ENCODE peak calls at places on chromosomes 6 and 20, in ten cellular contexts. G is Panc1, K is kidney, V is left ventricle myocardium inferior, R is Peyer's patch, I is spleen, M is endodermal cell, A is PC-9, F is psoas muscle, U is suprapubic skin. Z is an unnamed sample. For H3K36me3, the result is how much of the 10 kb centered on the place peaks cover.

GRCh38 chr20:6558361-6558760 is 209.1 kb upstream of the BMP2 start:
- DNase-seq in K (no peak), A (no peak), U (no peak), I (no peak), R (no peak), M (peak), V (no peak), F (no peak), G (no peak), Z (no peak)

GRCh38 chr20:23095504-23095903 is 9.4 kb upstream of the CD93 start:
- DNase-seq in V (no peak), R (peak), F (no peak), K (peak), A (no peak), G (no peak), U (no peak), M (no peak), I (no peak), Z (no peak)

GRCh38 chr20:5652626-5653573 is 97.3 kb upstream of the SHLD1 start:
- DNase-seq in U (no peak), F (no peak), K (no peak), R (no peak), M (no peak), G (no peak), I (no peak), V (no peak), A (peak), Z (no peak)

GRCh38 chr20:22672191-22672590 is 87.8 kb upstream of the FOXA2 start:
- DNase-seq in G (no peak), R (no peak), M (no peak), I (no peak), K (no peak), U (no peak), F (no peak), V (no peak), A (no peak), Z (no peak)

GRCh38 chr20:17542481-17542880 is 11.3 kb upstream of the BFSP1 start:
- DNase-seq in R (no peak), M (no peak), V (no peak), I (no peak), K (no peak), U (no peak), A (no peak), F (no peak), G (no peak), Z (no peak)

GRCh38 chr6:73666393-73666792 is 12.6 kb upstream of the SLC17A5 start:
- DNase-seq in I (no peak), R (no peak), M (no peak), V (no peak), G (no peak), U (no peak), K (no peak), A (no peak), F (no peak), Z (no peak)

GRCh38 chr6:131258816-131259476 is 123.7 kb downstream of the AKAP7 start:
- DNase-seq in R (peak), M (peak), A (no peak), K (peak), F (no peak), G (no peak), U (no peak), I (no peak), V (no peak), Z (no peak)

GRCh38 chr20:56032251-56032650 is 26.9 kb upstream of the CBLN4 start:
- DNase-seq in V (no peak), I (no peak), G (no peak), M (no peak), A (no peak), F (no peak), R (no peak), K (no peak), U (no peak), Z (no peak)

GRCh38 chr6:136751478-136751956 is 40.8 kb downstream of the MAP3K5 start:
- DNase-seq in G (no peak), A (no peak), R (no peak), I (no peak), V (no peak), F (no peak), K (no peak), M (peak), U (no peak), Z (no peak)

GRCh38 chr20:59581983-59582679 is 22.2 kb upstream of the PHACTR3 start:
- DNase-seq in K (no peak), M (no peak), V (no peak), U (no peak), R (no peak), A (no peak), I (peak), F (no peak), G (no peak), Z (no peak)

GRCh38 chr20:55099251-55099650 is 623.9 kb downstream of the DOK5 start:
- DNase-seq in M (no peak), U (no peak), K (no peak), R (no peak), G (no peak), I (no peak), V (no peak), A (no peak), F (no peak), Z (no peak)

GRCh38 chr6:56652994-56653393 is 10.3 kb upstream of the DST start:
- DNase-seq in K (no peak), G (no peak), I (no peak), F (no peak), V (no peak), M (no peak), A (no peak), R (no peak), U (no peak), Z (no peak)

GRCh38 chr6:161407115-161407514 is 133.3 kb upstream of the AGPAT4 start:
- DNase-seq in K (no peak), F (no peak), M (no peak), V (no peak), G (no peak), A (no peak), I (no peak), R (no peak), U (no peak), Z (no peak)

GRCh38 chr20:31260326-31260932 is 3.0 kb downstream of the DEFB115 start:
- DNase-seq in M (no peak), A (peak), G (peak), V (no peak), U (no peak), F (no peak), R (no peak), I (no peak), K (no peak), Z (no peak)

GRCh38 chr20:45445805-45446562 is 23.6 kb upstream of the WFDC2 start:
- DNase-seq in I (no peak), G (peak), V (no peak), R (peak), F (no peak), U (no peak), A (peak), M (peak), K (no peak), Z (peak)

GRCh38 chr6:136782021-136782770 is 10.1 kb downstream of the MAP3K5 start:
- DNase-seq in V (no peak), I (no peak), R (no peak), F (no peak), K (no peak), U (no peak), A (no peak), M (no peak), G (no peak), Z (no peak)

GRCh38 chr6:90295854-90296345 is 743 bp downstream of the BACH2 start:
- DNase-seq in A (peak), G (no peak), K (peak), I (peak), V (peak), M (peak), R (peak), F (peak), U (peak), Z (peak)

GRCh38 chr20:21808863-21809664 is 103.6 kb downstream of the PAX1 start:
- DNase-seq in A (peak), U (no peak), K (peak), I (peak), G (no peak), R (peak), M (peak), F (peak), V (peak), Z (peak)

GRCh38 chr6:165811512-165811911 is 148.5 kb upstream of the PDE10A start:
- DNase-seq in R (no peak), K (no peak), G (no peak), A (no peak), U (no peak), M (no peak), I (peak), F (no peak), V (no peak), Z (no peak)

GRCh38 chr6:98787401-98787800 is 47.0 kb upstream of the POU3F2 start:
- DNase-seq in K (no peak), F (no peak), M (no peak), U (no peak), R (no peak), G (no peak), V (no peak), I (no peak), A (no peak), Z (no peak)

GRCh38 chr6:135311446-135312200 is 130.5 kb downstream of the MYB start:
- DNase-seq in F (no peak), U (no peak), R (no peak), M (no peak), A (no peak), G (no peak), I (no peak), K (no peak), V (no peak), Z (no peak)

GRCh38 chr6:170089937-170090335 is 200.9 kb downstream of the DLL1 start:
- DNase-seq in U (peak), K (peak), A (no peak), R (peak), V (no peak), G (no peak), M (peak), I (peak), F (no peak), Z (no peak)

DNA sequence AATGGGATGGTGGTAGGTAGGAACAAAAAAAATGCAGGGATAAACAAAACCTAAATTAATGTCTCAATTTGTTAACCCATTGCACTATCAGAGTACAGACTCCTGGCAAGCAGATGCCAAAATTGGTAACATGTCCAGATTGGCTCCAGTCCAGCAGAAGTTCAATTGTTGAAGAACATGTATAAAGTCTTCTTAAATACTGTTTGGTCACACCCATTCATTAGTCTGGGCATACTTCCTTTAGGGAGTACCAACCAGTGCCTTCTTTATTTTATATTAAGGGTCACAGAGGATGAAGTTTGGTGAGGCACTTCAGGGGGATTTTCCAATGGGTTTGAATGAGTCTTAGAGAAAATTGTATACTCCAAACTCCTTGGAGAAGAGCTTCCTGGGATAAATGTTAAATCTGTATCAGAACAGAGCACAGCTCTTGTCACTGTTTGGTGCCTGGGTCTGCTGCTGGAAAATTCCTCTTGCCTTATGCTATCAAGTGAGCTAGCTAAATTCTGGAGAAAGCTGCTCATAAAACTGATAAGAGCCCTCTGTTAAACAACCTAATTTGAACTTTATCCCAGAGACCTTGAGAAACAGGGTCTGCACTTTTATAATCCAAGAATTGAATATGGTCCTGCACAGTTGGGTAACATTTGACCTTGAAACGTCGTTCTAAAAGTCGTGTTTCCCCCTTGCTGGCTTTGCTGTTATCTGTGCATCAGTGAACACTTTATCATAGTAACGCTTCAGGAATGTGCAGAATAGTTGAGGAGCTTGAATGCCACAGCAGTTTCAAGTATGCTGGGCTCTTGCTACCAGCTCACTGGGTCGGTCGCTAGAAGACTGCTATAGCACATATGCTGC is 334.1 kb upstream of the CITED2 start:
- DNase-seq in R (no peak), V (no peak), F (no peak), A (peak), K (no peak), I (no peak), G (peak), U (no peak), M (no peak), Z (no peak)
- H3K36me3 ChIP-seq in R (under half), V (under half), F (under half), A (under half), K (under half), I (under half), G (under half), U (under half), M (under half), Z (under half)

DNA sequence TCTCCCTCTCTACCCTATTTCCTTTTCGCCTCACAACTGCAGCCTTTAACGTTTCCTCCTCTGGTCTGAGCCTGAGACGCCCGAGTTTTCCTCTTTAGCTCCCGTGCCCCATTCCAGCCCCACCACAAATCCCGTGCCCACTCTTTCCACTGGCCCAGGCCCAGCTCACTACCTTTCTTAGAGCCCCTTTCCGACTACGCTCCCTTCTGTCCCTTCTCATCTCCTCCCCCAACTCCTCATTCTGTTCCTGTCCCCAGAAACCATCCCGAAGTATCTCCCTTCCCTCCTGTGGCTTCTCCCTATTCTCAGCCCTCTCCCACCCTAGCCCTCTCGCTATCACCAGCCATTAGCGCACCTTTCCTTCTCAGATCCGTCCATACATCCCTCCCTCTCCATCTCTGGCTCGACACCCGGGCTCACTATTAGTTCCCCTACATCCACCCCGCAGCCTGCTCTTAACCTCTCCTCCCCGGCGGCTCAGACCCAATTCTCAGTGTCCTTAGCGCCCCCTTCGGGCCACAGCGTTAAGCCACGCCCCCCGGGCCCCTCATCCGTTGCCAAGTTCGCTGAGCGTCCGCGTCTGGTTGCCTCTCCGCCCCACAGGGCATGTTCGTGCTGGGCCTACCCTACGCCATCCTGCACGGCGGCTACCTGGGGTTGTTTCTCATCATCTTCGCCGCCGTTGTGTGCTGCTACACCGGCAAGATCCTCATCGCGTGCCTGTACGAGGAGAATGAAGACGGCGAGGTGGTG is 2.7 kb downstream of the SLC32A1 start:
- DNase-seq in I (no peak), G (no peak), R (no peak), V (no peak), A (no peak), U (no peak), K (no peak), M (peak), F (no peak), Z (peak)
- H3K4me3 ChIP-seq in I (no peak), G (no peak), R (no peak), V (no peak), A (no peak), U (no peak), K (no peak), M (peak), F (no peak), Z (peak)

GRCh38 chr6:125296461-125296860 is 5.3 kb downstream of the HDDC2 start:
- DNase-seq in R (no peak), F (no peak), A (no peak), G (no peak), I (no peak), U (no peak), V (no peak), M (no peak), K (no peak), Z (no peak)
- H3K36me3 ChIP-seq in R (under half), F (half or more), A (half or more), G (half or more), I (half or more), U (under half), V (half or more), M (half or more), K (under half), Z (under half)

GRCh38 chr20:46666306-46666705 is 15.0 kb upstream of the SLC13A3 start:
- DNase-seq in I (no peak), F (no peak), G (no peak), A (no peak), U (no peak), R (no peak), V (no peak), M (no peak), K (no peak), Z (no peak)

GRCh38 chr20:46661659-46662058 is 10.4 kb upstream of the SLC13A3 start:
- DNase-seq in G (no peak), U (no peak), I (no peak), A (no peak), V (no peak), M (no peak), R (no peak), K (no peak), F (no peak), Z (no peak)

GRCh38 chr20:46663531-46663930 is 12.3 kb upstream of the SLC13A3 start:
- DNase-seq in M (no peak), I (no peak), F (no peak), U (no peak), A (no peak), V (no peak), G (no peak), K (no peak), R (no peak), Z (no peak)

GRCh38 chr20:46666818-46667515 is 15.7 kb upstream of the SLC13A3 start:
- DNase-seq in A (no peak), V (no peak), G (no peak), K (no peak), I (no peak), M (no peak), U (no peak), F (no peak), R (no peak), Z (no peak)

DNA sequence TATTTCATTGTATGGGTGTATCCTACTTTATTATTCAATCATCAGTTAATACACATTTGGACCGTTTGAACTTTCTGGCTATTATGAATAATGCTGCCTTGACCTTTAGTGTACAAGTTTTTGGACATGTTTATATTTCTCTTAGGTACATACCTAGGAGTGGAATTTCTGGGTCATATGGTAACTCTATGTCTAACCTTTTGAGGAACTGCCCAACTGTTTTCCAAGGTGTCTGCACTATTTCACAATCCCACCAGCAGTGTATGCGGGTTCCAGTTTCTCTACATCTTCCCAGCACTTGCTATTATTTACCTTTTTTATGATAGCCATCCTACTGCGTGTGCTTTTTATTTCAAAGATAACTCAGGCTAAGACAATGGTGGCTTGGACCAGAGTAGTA is 14.3 kb upstream of the SLC13A3 start:
- DNase-seq in A (no peak), M (no peak), G (no peak), R (no peak), I (no peak), V (no peak), K (no peak), U (no peak), F (no peak), Z (no peak)
- H3K4me3 ChIP-seq in A (no peak), M (no peak), G (no peak), R (no peak), I (no peak), V (no peak), K (no peak), U (no peak), F (no peak), Z (no peak)

GRCh38 chr20:49097159-49097558 is 51.0 kb downstream of the CSE1L start:
- DNase-seq in A (no peak), V (no peak), U (no peak), K (no peak), G (no peak), M (no peak), I (no peak), F (no peak), R (no peak), Z (no peak)

GRCh38 chr20:49091762-49092161 is 45.6 kb downstream of the CSE1L start:
- DNase-seq in F (no peak), G (no peak), A (no peak), V (no peak), I (no peak), M (no peak), R (no peak), U (no peak), K (no peak), Z (no peak)

GRCh38 chr20:49099011-49099410 is 52.9 kb downstream of the CSE1L start:
- DNase-seq in V (no peak), K (no peak), M (no peak), A (no peak), R (no peak), F (no peak), U (no peak), I (no peak), G (no peak), Z (no peak)

GRCh38 chr20:49098136-49098535 is 52.0 kb downstream of the CSE1L start:
- DNase-seq in M (no peak), I (no peak), A (no peak), V (no peak), K (no peak), G (no peak), U (no peak), F (no peak), R (no peak), Z (no peak)

GRCh38 chr20:49096212-49096730 is 50.2 kb downstream of the CSE1L start:
- DNase-seq in F (no peak), K (no peak), V (no peak), I (no peak), G (no peak), A (no peak), U (no peak), M (no peak), R (no peak), Z (no peak)
- H3K36me3 ChIP-seq in F (half or more), K (under half), V (half or more), I (half or more), G (under half), A (half or more), U (half or more), M (half or more), R (under half), Z (under half)

DNA sequence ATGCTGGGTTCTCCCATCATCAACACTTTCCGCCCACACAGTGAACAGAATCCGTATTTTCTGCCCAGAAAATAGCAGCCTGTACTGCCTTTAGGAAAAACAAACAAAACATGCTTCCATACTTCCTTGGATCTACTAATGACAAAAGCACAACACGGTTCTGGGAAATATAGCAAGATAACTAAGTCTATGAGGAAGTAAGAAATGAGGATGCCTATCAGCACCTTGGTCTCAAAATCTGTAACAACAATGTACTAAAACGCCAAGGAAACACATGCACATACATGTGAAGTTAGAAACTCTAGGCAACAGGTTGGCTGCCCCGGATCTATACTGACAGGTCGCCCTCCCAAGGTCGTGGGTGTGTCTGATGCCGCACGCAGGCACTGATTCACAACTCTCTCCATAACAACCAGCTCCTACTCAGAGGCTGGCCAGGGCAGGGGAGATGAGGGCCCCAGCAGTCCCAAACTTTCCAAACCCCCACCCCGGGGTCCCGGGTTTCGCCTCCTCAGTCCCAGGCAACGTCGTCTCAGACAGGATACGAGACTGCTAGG is 710 bp downstream of the BTBD9 start:
- DNase-seq in G (no peak), F (no peak), V (no peak), R (peak), K (peak), A (peak), I (no peak), M (no peak), U (peak), Z (no peak)
- H3K4me3 ChIP-seq in G (peak), F (peak), V (peak), R (peak), K (peak), A (peak), I (peak), M (peak), U (peak), Z (peak)

Z was measured in H7.